ENCODE peak calls at places on chromosomes 4 and X, in eight cellular contexts. T is GM23248, Y is aorta, A is spleen, J is mesenchymal stem cell, X is MG63, Q is neuronal stem cell, U is transverse colon. O is an unnamed sample.

GRCh38 chr4:48490012-48490679 is at the start of gene ZAR1:
- DNase-seq in J (no peak), A (no peak), T (peak; percentile 20), X (peak; percentile 18), U (no peak), Q (no peak), Y (no peak), O (no peak)

GRCh38 chr4:162782096-162782777 is 384.5 kb downstream of the NAF1 start:
- DNase-seq in X (no peak), Q (no peak), Y (no peak), T (no peak), J (no peak), U (no peak), A (no peak), O (no peak)

GRCh38 chrX:132622130-132622529 is 133.3 kb upstream of the MBNL3 start:
- DNase-seq in J (peak; percentile 72), A (no peak), U (no peak), Y (no peak), T (peak; percentile 60), X (peak; percentile 45), Q (no peak), O (no peak)

GRCh38 chrX:129653985-129654651 is 638 bp downstream of the APLN start:
- DNase-seq in Q (no peak), J (peak; percentile 28), X (peak; percentile 55), U (no peak), T (peak; percentile 18), Y (no peak), A (no peak), O (peak; percentile 36)

GRCh38 chrX:11437642-11438379 is 144.6 kb downstream of the AMELX start:
- DNase-seq in X (peak; percentile 72), A (no peak), T (peak; percentile 77), U (peak; percentile 22), J (peak; percentile 60), Q (no peak), Y (peak; percentile 87), O (no peak)

GRCh38 chr4:2259036-2259540 is 2.8 kb downstream of the MXD4 start:
- DNase-seq in Y (peak; percentile 69), U (peak; percentile 5), A (no peak), X (no peak), J (no peak), Q (no peak), T (no peak), O (peak; percentile 43)

GRCh38 chrX:135437867-135438733 is 16.4 kb downstream of the SMIM10L2A start:
- DNase-seq in Q (no peak), X (no peak), A (peak; percentile 64), Y (no peak), U (no peak), J (no peak), T (no peak), O (no peak)

GRCh38 chrX:68647156-68647957 is at the start of gene STARD8:
- DNase-seq in A (no peak), Y (peak; percentile 84), T (peak; percentile 72), Q (peak; percentile 9), J (peak; percentile 46), U (no peak), X (peak; percentile 78), O (peak; percentile 28)

GRCh38 chrX:103066606-103067005 is 2.6 kb upstream of the BEX1 start:
- DNase-seq in U (no peak), T (peak; percentile 6), Y (no peak), Q (no peak), X (no peak), J (no peak), A (no peak), O (no peak)

GRCh38 chr4:8522160-8523120 is 57.8 kb upstream of the GPR78 start:
- DNase-seq in J (no peak), Q (no peak), A (no peak), T (no peak), X (no peak), Y (no peak), U (no peak), O (no peak)

GRCh38 chr4:70601422-70602039 is 9.5 kb downstream of the AMBN start:
- DNase-seq in T (peak; percentile 69), Y (peak; percentile 76), U (peak; percentile 60), Q (peak; percentile 56), J (peak; percentile 61), A (peak; percentile 82), X (peak; percentile 19), O (peak; percentile 52)

GRCh38 chrX:68792083-68792482 is 36.7 kb upstream of the EFNB1 start:
- DNase-seq in X (no peak), A (no peak), U (no peak), Q (no peak), T (no peak), Y (no peak), J (no peak), O (no peak)

GRCh38 chrX:97517763-97518162 is 634.1 kb downstream of the RPA4 start:
- DNase-seq in T (no peak), J (no peak), A (no peak), Q (no peak), X (no peak), Y (no peak), U (no peak), O (no peak)

GRCh38 chr4:40845136-40845910 is 95.6 kb downstream of the NSUN7 start:
- DNase-seq in U (no peak), J (no peak), Y (no peak), Q (no peak), A (no peak), X (no peak), T (no peak), O (no peak)

GRCh38 chr4:40848251-40848650 is 98.5 kb downstream of the NSUN7 start:
- DNase-seq in T (no peak), Y (no peak), U (no peak), J (no peak), Q (no peak), A (no peak), X (no peak), O (no peak)

GRCh38 chr4:40848981-40849380 is 99.2 kb downstream of the NSUN7 start:
- DNase-seq in Y (no peak), T (peak; percentile 54), U (no peak), Q (no peak), J (no peak), X (no peak), A (no peak), O (no peak)

GRCh38 chr4:40844261-40844660 is 94.5 kb downstream of the NSUN7 start:
- DNase-seq in X (no peak), T (no peak), A (no peak), Q (no peak), U (no peak), J (no peak), Y (no peak), O (no peak)

DNA sequence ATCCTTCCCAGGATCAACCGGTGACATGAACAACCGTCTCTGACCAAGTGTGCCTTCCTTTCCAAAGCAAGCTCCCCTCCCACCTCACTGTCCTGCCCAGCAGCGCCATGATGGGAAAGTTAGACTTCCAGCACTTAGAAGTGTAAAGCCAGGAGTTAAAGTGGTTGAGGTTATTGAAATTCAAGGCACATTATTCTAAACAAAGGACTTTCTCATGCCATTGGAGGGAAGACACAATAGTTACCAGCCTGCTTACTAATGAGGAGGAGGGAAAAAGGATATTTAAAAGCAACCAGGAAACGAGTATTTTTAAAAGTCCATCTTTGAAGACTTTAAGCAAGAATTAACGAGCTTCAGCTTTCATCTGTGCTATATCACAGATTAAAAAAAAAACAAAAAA is 96.8 kb downstream of the NSUN7 start:
- DNase-seq in A (no peak), X (no peak), Q (no peak), Y (no peak), T (no peak), J (no peak), U (no peak), O (no peak)
- H3K9me3 ChIP-seq in A (no peaks in the 10 kb centered on the region), X (no peaks in the 10 kb centered on the region), Q (no peaks in the 10 kb centered on the region), Y (no peaks in the 10 kb centered on the region), T (no peaks in the 10 kb centered on the region), J (no peaks in the 10 kb centered on the region), U (no peaks in the 10 kb centered on the region), O (no peaks in the 10 kb centered on the region)

DNA sequence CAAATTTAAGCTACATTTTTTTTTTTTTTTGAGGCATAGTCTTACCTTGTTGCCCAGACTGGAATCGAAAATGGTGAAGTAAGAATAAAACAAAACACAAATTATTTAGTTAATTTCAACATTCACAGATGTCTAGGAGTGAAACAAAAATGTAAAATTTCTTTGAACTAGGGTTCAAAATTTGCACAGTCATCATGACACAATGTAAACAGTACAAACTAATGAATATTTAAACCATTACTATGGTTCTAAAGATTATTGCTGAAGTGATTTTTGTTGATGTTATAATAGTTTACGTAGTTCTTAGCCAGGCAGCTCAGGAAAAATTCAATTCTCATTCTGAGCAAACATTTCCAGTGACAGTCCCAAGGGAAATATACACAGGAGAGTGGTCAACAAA is 633.1 kb downstream of the GRXCR1 start:
- DNase-seq in A (no peak), Q (no peak), J (no peak), X (no peak), T (no peak), U (no peak), Y (no peak), O (no peak)
- H3K9me3 ChIP-seq in A (peaks cover 4% of the 10 kb centered on the region), Q (no peaks in the 10 kb centered on the region), J (peaks cover 4% of the 10 kb centered on the region), X (peaks cover 6% of the 10 kb centered on the region), T (no peaks in the 10 kb centered on the region), U (no peaks in the 10 kb centered on the region), Y (no peaks in the 10 kb centered on the region), O (no peaks in the 10 kb centered on the region)

GRCh38 chrX:2224141-2224540 is 276.6 kb downstream of the DHRSX start:
- DNase-seq in Q (no peak), X (no peak), A (no peak), Y (peak; percentile 2), J (no peak), T (no peak), U (no peak), O (no peak)

GRCh38 chrX:2224597-2225235 is 276.1 kb downstream of the DHRSX start:
- DNase-seq in U (no peak), Q (no peak), X (no peak), J (no peak), Y (peak; percentile 13), A (no peak), T (no peak), O (no peak)

GRCh38 chrX:2220829-2221567 is 279.8 kb downstream of the DHRSX start:
- DNase-seq in U (no peak), X (no peak), J (no peak), A (no peak), T (no peak), Q (no peak), Y (peak; percentile 19), O (no peak)

GRCh38 chrX:2226182-2226581 is 274.6 kb downstream of the DHRSX start:
- DNase-seq in Q (no peak), X (no peak), Y (peak; percentile 28), U (no peak), T (no peak), J (no peak), A (no peak), O (no peak)

GRCh38 chrX:2220296-2220695 is 280.5 kb downstream of the DHRSX start:
- DNase-seq in Q (no peak), J (no peak), A (no peak), X (no peak), T (no peak), Y (no peak), U (no peak), O (no peak)
- H3K9me3 ChIP-seq in Q (peaks cover 41% of the 10 kb centered on the region), J (peaks cover 29% of the 10 kb centered on the region), A (peaks cover 42% of the 10 kb centered on the region), X (peaks cover 14% of the 10 kb centered on the region), T (no peaks in the 10 kb centered on the region), Y (peaks cover 13% of the 10 kb centered on the region), U (peaks cover 25% of the 10 kb centered on the region), O (no peaks in the 10 kb centered on the region)

DNA sequence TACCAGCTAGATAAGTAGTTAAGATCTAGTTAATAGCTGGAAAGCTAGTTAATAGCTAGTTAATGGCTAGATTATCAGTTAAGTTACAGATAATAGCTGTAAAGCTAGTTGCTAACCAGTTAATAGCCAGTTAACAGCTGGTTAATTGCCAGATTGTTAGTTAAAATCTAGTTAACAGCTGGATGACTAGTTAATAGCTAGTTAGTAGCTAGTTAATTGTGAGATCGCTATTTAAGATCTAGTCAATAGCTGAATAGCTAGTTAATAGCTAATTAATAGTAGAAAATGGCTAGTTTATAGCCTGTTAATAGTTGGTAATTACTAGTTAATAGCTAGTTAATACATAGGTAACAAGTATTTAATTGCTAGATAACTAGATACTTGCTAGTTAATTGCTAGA is 630.5 kb upstream of the CT83 start:
- DNase-seq in Y (no peak), U (no peak), T (no peak), X (no peak), J (no peak), A (no peak), Q (no peak), O (no peak)
- H3K9me3 ChIP-seq in Y (no peaks in the 10 kb centered on the region), U (no peaks in the 10 kb centered on the region), T (no peaks in the 10 kb centered on the region), X (no peaks in the 10 kb centered on the region), J (peaks cover 36% of the 10 kb centered on the region), A (peaks cover 21% of the 10 kb centered on the region), Q (no peaks in the 10 kb centered on the region), O (no peaks in the 10 kb centered on the region)

O was measured in adrenal gland.